ENCODE peak calls at places on chromosomes 4 and X, in eight cellular contexts. K is brain microvascular endothelial cell, I is NB4, W is IMR-90, L is heart right ventricle, T is A549, E is prostate gland, R is GM12878. M is an unnamed sample.

GRCh38 chr4:78703079-78703478 is 73.1 kb upstream of the BMP2K start:
- DNase-seq in L (no peak), R (no peak), T (no peak), W (no peak), K (no peak), E (no peak), I (no peak), M (no peak)

GRCh38 chr4:8735236-8736082 is 136.2 kb downstream of the HMX1 start:
- DNase-seq in L (no peak), T (no peak), I (no peak), E (no peak), R (no peak), W (no peak), K (no peak), M (no peak)

GRCh38 chrX:87571965-87572364 is 54.4 kb downstream of the KLHL4 start:
- DNase-seq in W (no peak), T (no peak), E (no peak), L (no peak), R (no peak), K (no peak), I (no peak), M (no peak)

GRCh38 chr4:147157860-147158701 is 212.4 kb upstream of the TTC29 start:
- DNase-seq in I (no peak), L (peak), E (no peak), R (no peak), T (peak), K (peak), W (peak), M (peak)

GRCh38 chr4:169492436-169493163 is 119.8 kb downstream of the NEK1 start:
- DNase-seq in I (peak), R (peak), T (peak), W (peak), K (peak), E (no peak), L (no peak), M (peak)

GRCh38 chrX:136816970-136817369 is 36.2 kb upstream of the ARHGEF6 start:
- DNase-seq in W (peak), E (no peak), L (no peak), I (no peak), R (no peak), K (no peak), T (no peak), M (no peak)

GRCh38 chr4:157050561-157050960 is 25.4 kb upstream of the GLRB start:
- DNase-seq in W (no peak), K (no peak), T (no peak), L (no peak), E (no peak), R (no peak), I (no peak), M (no peak)

GRCh38 chr4:7897811-7898210 is 41.9 kb downstream of the AFAP1 start:
- DNase-seq in E (no peak), W (peak), R (no peak), L (no peak), I (no peak), K (no peak), T (no peak), M (no peak)

GRCh38 chr4:100095729-100096595 is 94.3 kb downstream of the DDIT4L start:
- DNase-seq in W (peak), E (peak), I (peak), T (peak), L (peak), K (peak), R (peak), M (no peak)

GRCh38 chrX:53950130-53950733 is 94.0 kb downstream of the PHF8 start:
- DNase-seq in I (no peak), W (no peak), T (no peak), R (no peak), E (no peak), K (no peak), L (no peak), M (no peak)

GRCh38 chr4:109094061-109094460 is 208.4 kb downstream of the COL25A1 start:
- DNase-seq in T (no peak), I (no peak), W (no peak), L (no peak), K (no peak), E (no peak), R (no peak), M (no peak)

GRCh38 chrX:67619253-67619652 is 75.4 kb downstream of the AR start:
- DNase-seq in E (no peak), K (peak), L (no peak), W (peak), R (no peak), I (no peak), T (peak), M (no peak)

GRCh38 chr4:183099537-183100297 is 660 bp downstream of the WWC2 start:
- DNase-seq in K (no peak), E (peak), W (no peak), I (peak), R (no peak), L (peak), T (peak), M (no peak)

GRCh38 chr4:56440983-56441382 is 4.9 kb downstream of the PAICS start:
- DNase-seq in T (no peak), W (no peak), I (no peak), E (no peak), L (no peak), K (no peak), R (no peak), M (no peak)

GRCh38 chr4:133969202-133969873 is 232.3 kb downstream of the PABPC4L start:
- DNase-seq in K (peak), R (no peak), L (peak), I (no peak), W (peak), T (peak), E (no peak), M (no peak)

GRCh38 chr4:85696661-85697060 is 221.7 kb downstream of the ARHGAP24 start:
- DNase-seq in K (no peak), E (no peak), L (no peak), R (no peak), T (no peak), W (no peak), I (no peak), M (no peak)

GRCh38 chr4:84470204-84470785 is 28.8 kb downstream of the NKX6-1 start:
- DNase-seq in R (no peak), K (no peak), W (no peak), T (peak), L (no peak), E (no peak), I (peak), M (no peak)

GRCh38 chrX:134935286-134935685 is 55.5 kb upstream of the SMIM10 start:
- DNase-seq in I (no peak), R (no peak), T (no peak), L (no peak), E (no peak), W (no peak), K (no peak), M (no peak)

GRCh38 chrX:40012800-40013682 is 84.7 kb downstream of the BCOR start:
- DNase-seq in W (peak), E (peak), K (peak), T (peak), I (peak), L (peak), R (no peak), M (peak)

GRCh38 chr4:152579916-152580315 is 44.0 kb upstream of the FBXW7 start:
- DNase-seq in L (no peak), K (no peak), R (no peak), I (no peak), T (no peak), E (no peak), W (no peak), M (no peak)

GRCh38 chr4:5611656-5612187 is 96.6 kb downstream of the EVC2 start:
- DNase-seq in E (no peak), W (peak), L (no peak), K (peak), R (no peak), T (no peak), I (no peak), M (no peak)

GRCh38 chr4:13985824-13986223 is 358.3 kb upstream of the BOD1L1 start:
- DNase-seq in E (no peak), T (no peak), I (no peak), R (no peak), K (no peak), W (peak), L (no peak), M (no peak)

GRCh38 chr4:17309567-17310268 is 202.2 kb downstream of the QDPR start:
- DNase-seq in K (no peak), W (peak), T (no peak), L (no peak), R (no peak), I (no peak), E (no peak), M (no peak)

GRCh38 chr4:184510431-184510830 is 36.1 kb upstream of the IRF2 start:
- DNase-seq in L (no peak), R (no peak), I (peak), T (no peak), K (no peak), W (no peak), E (no peak), M (no peak)

GRCh38 chr4:109434007-109434792 is 585 bp downstream of the SEC24B start:
- DNase-seq in T (peak), W (peak), R (no peak), K (no peak), L (peak), E (peak), I (peak), M (peak)

GRCh38 chr4:87071401-87071800 is 136.6 kb downstream of the AFF1 start:
- DNase-seq in W (no peak), T (no peak), K (no peak), L (peak), I (no peak), R (no peak), E (no peak), M (no peak)

GRCh38 chr4:150573534-150573933 is 8.4 kb upstream of the MAB21L2 start:
- DNase-seq in T (no peak), R (no peak), E (no peak), K (no peak), I (no peak), W (peak), L (no peak), M (no peak)

GRCh38 chr4:150569384-150569987 is 12.5 kb upstream of the MAB21L2 start:
- DNase-seq in W (peak), T (peak), I (no peak), L (no peak), K (peak), R (no peak), E (no peak), M (no peak)

GRCh38 chr4:150572704-150573504 is 9.0 kb upstream of the MAB21L2 start:
- DNase-seq in L (no peak), T (no peak), R (peak), I (no peak), W (no peak), E (no peak), K (no peak), M (no peak)

GRCh38 chr4:150570123-150570522 is 11.8 kb upstream of the MAB21L2 start:
- DNase-seq in L (no peak), R (no peak), W (no peak), K (no peak), I (no peak), E (no peak), T (no peak), M (no peak)

DNA sequence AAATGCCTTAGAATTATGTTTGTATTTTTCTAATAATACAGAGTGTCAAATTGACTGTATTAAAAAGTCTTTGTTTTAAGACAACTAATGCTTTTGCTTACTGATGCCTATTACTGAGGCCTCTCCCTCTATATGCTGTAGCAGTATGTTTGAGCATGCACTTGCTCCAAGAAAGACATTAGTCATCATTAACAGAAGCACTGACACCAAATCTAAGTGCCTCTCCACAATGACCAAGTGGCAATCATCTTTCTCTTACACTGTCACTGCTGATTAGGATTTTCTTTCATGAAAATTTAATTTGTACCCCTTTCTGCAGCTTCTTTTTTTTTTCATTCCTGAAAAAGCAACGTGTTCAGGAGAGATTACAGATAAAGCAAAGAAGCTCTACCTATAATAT is 11.1 kb upstream of the MAB21L2 start:
- DNase-seq in I (no peak), L (no peak), T (peak), R (no peak), E (no peak), K (no peak), W (no peak), M (no peak)
- H3K4me3 ChIP-seq in I (no peak), L (no peak), T (no peak), R (no peak), E (no peak), K (no peak), W (no peak), M (no peak)

GRCh38 chr4:47463235-47463956 is at the start of gene COMMD8:
- DNase-seq in E (peak), L (peak), R (peak), W (peak), T (peak), K (peak), I (peak), M (peak)
- TF ChIP-seq CTCF in E (no peak), L (peak), R (peak), W (peak), T (no peak), K (peak), I (no peak), M (no peak)

DNA sequence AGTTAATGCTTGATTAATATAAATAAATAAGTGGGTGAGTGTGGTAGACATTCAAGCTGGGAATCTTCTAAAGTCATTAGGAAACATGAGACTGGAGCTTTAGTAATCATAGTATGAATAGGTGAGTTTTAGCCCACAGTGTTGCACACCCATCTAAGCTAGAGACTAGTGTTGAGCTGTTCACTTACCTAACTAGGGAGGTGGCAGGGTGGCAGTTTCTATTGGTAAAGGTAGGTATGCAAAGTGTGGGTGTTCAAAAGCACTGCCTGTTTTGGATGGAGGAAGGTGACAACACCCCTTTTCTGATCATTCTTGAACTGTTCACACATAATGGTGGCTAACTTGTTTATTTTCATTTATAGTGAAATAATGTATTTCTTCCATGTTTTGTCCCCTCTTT is 41.3 kb downstream of the PLS3 start:
- DNase-seq in W (no peak), E (no peak), T (no peak), R (no peak), I (no peak), L (no peak), K (no peak), M (no peak)
- H3K4me3 ChIP-seq in W (no peak), E (no peak), T (no peak), R (no peak), I (no peak), L (no peak), K (no peak), M (no peak)

GRCh38 chr4:29756966-29757365 is 963.2 kb upstream of the PCDH7 start:
- DNase-seq in W (no peak), I (no peak), K (no peak), L (no peak), T (peak), E (no peak), R (no peak), M (no peak)
- TF ChIP-seq CTCF in W (no peak), I (no peak), K (no peak), L (no peak), T (no peak), E (no peak), R (no peak), M (no peak)